ENCODE peak calls at places on chromosomes 7 and 10, in six cellular contexts. One of them, this sample, is unnamed.

GRCh38 chr10:11170993-11171416 is 153.3 kb downstream of the CELF2 start:
- DNase-seq in T follicular helper cell: no peak
- DNase-seq in HFFc6: no peak
- DNase-seq in hypothalamus: no peak
- DNase-seq in DMS 273 treated with DMSO at 0.1 percent for 48 hours: no peak
- DNase-seq in AG09319: no peak
- DNase-seq in this sample: no peak

GRCh38 chr7:87853237-87853864 is 22.8 kb downstream of the SLC25A40 start:
- DNase-seq in T follicular helper cell: no peak
- DNase-seq in HFFc6: peak; percentile 35
- DNase-seq in hypothalamus: no peak
- DNase-seq in DMS 273 treated with DMSO at 0.1 percent for 48 hours: no peak
- DNase-seq in AG09319: no peak
- DNase-seq in this sample: no peak

GRCh38 chr7:73448609-73449008 is 15.0 kb downstream of the FZD9 start:
- DNase-seq in T follicular helper cell: no peak
- DNase-seq in HFFc6: no peak
- DNase-seq in hypothalamus: no peak
- DNase-seq in DMS 273 treated with DMSO at 0.1 percent for 48 hours: no peak
- DNase-seq in AG09319: no peak
- DNase-seq in this sample: no peak

GRCh38 chr10:79443338-79444242 is 1.8 kb downstream of the ZCCHC24 start:
- DNase-seq in T follicular helper cell: no peak
- DNase-seq in HFFc6: no peak
- DNase-seq in hypothalamus: no peak
- DNase-seq in DMS 273 treated with DMSO at 0.1 percent for 48 hours: no peak
- DNase-seq in AG09319: no peak
- DNase-seq in this sample: no peak

GRCh38 chr10:116926426-116926825 is 77.1 kb downstream of the ENO4 start:
- DNase-seq in T follicular helper cell: no peak
- DNase-seq in HFFc6: no peak
- DNase-seq in hypothalamus: no peak
- DNase-seq in DMS 273 treated with DMSO at 0.1 percent for 48 hours: no peak
- DNase-seq in AG09319: no peak
- DNase-seq in this sample: no peak

GRCh38 chr7:44533301-44534055 is 7.7 kb downstream of the NPC1L1 start:
- DNase-seq in T follicular helper cell: no peak
- DNase-seq in HFFc6: no peak
- DNase-seq in hypothalamus: no peak
- DNase-seq in DMS 273 treated with DMSO at 0.1 percent for 48 hours: peak; percentile 25
- DNase-seq in AG09319: no peak
- DNase-seq in this sample: no peak

GRCh38 chr7:122727354-122727753 is 24.6 kb upstream of the RNF148 start:
- DNase-seq in T follicular helper cell: no peak
- DNase-seq in HFFc6: no peak
- DNase-seq in hypothalamus: no peak
- DNase-seq in DMS 273 treated with DMSO at 0.1 percent for 48 hours: no peak
- DNase-seq in AG09319: no peak
- DNase-seq in this sample: no peak

GRCh38 chr7:12162420-12163113 is 48.5 kb upstream of the TMEM106B start:
- DNase-seq in T follicular helper cell: no peak
- DNase-seq in HFFc6: no peak
- DNase-seq in hypothalamus: no peak
- DNase-seq in DMS 273 treated with DMSO at 0.1 percent for 48 hours: no peak
- DNase-seq in AG09319: no peak
- DNase-seq in this sample: peak; percentile 22

GRCh38 chr10:72932259-72933015 is 22.2 kb downstream of the PLA2G12B start:
- DNase-seq in T follicular helper cell: no peak
- DNase-seq in HFFc6: no peak
- DNase-seq in hypothalamus: no peak
- DNase-seq in DMS 273 treated with DMSO at 0.1 percent for 48 hours: no peak
- DNase-seq in AG09319: no peak
- DNase-seq in this sample: no peak

GRCh38 chr7:132275811-132276210 is 300.5 kb downstream of the PLXNA4 start:
- DNase-seq in T follicular helper cell: no peak
- DNase-seq in HFFc6: no peak
- DNase-seq in hypothalamus: no peak
- DNase-seq in DMS 273 treated with DMSO at 0.1 percent for 48 hours: peak; percentile 74
- DNase-seq in AG09319: no peak
- DNase-seq in this sample: no peak

GRCh38 chr10:112173201-112173600 is 10.4 kb downstream of the GPAM start:
- DNase-seq in T follicular helper cell: no peak
- DNase-seq in HFFc6: no peak
- DNase-seq in hypothalamus: no peak
- DNase-seq in DMS 273 treated with DMSO at 0.1 percent for 48 hours: no peak
- DNase-seq in AG09319: no peak
- DNase-seq in this sample: no peak

GRCh38 chr7:141585592-141586510 is 34.6 kb downstream of the AGK start:
- DNase-seq in T follicular helper cell: no peak
- DNase-seq in HFFc6: peak; percentile 86
- DNase-seq in hypothalamus: no peak
- DNase-seq in DMS 273 treated with DMSO at 0.1 percent for 48 hours: no peak
- DNase-seq in AG09319: peak; percentile 19
- DNase-seq in this sample: peak; percentile 63

GRCh38 chr10:74821501-74821900 is 4.9 kb upstream of the KAT6B start:
- DNase-seq in T follicular helper cell: no peak
- DNase-seq in HFFc6: no peak
- DNase-seq in hypothalamus: no peak
- DNase-seq in DMS 273 treated with DMSO at 0.1 percent for 48 hours: no peak
- DNase-seq in AG09319: no peak
- DNase-seq in this sample: no peak

GRCh38 chr7:76262683-76263402 is 39.6 kb upstream of the HSPB1 start:
- DNase-seq in T follicular helper cell: no peak
- DNase-seq in HFFc6: peak; percentile 48
- DNase-seq in hypothalamus: peak; percentile 68
- DNase-seq in DMS 273 treated with DMSO at 0.1 percent for 48 hours: peak; percentile 42
- DNase-seq in AG09319: peak; percentile 14
- DNase-seq in this sample: peak; percentile 72

GRCh38 chr10:126321455-126321854 is 66.8 kb downstream of the ADAM12 start:
- DNase-seq in T follicular helper cell: no peak
- DNase-seq in HFFc6: no peak
- DNase-seq in hypothalamus: no peak
- DNase-seq in DMS 273 treated with DMSO at 0.1 percent for 48 hours: no peak
- DNase-seq in AG09319: no peak
- DNase-seq in this sample: no peak

GRCh38 chr10:69428138-69428537 is 11.4 kb upstream of the TACR2 start:
- DNase-seq in T follicular helper cell: no peak
- DNase-seq in HFFc6: no peak
- DNase-seq in hypothalamus: no peak
- DNase-seq in DMS 273 treated with DMSO at 0.1 percent for 48 hours: no peak
- DNase-seq in AG09319: no peak
- DNase-seq in this sample: no peak

GRCh38 chr10:132058793-132059759 is 6.7 kb upstream of the JAKMIP3 start:
- DNase-seq in T follicular helper cell: no peak
- DNase-seq in HFFc6: no peak
- DNase-seq in hypothalamus: no peak
- DNase-seq in DMS 273 treated with DMSO at 0.1 percent for 48 hours: no peak
- DNase-seq in AG09319: no peak
- DNase-seq in this sample: no peak

GRCh38 chr10:94024407-94024806 is 30.7 kb downstream of the PLCE1 start:
- DNase-seq in T follicular helper cell: no peak
- DNase-seq in HFFc6: no peak
- DNase-seq in hypothalamus: no peak
- DNase-seq in DMS 273 treated with DMSO at 0.1 percent for 48 hours: no peak
- DNase-seq in AG09319: no peak
- DNase-seq in this sample: no peak

GRCh38 chr10:102919237-102919959 is 1.3 kb downstream of the CNNM2 start:
- DNase-seq in T follicular helper cell: no peak
- DNase-seq in HFFc6: no peak
- DNase-seq in hypothalamus: peak; percentile 36
- DNase-seq in DMS 273 treated with DMSO at 0.1 percent for 48 hours: no peak
- DNase-seq in AG09319: no peak
- DNase-seq in this sample: no peak

GRCh38 chr10:1488970-1489548 is 248.3 kb downstream of the ADARB2 start:
- DNase-seq in T follicular helper cell: no peak
- DNase-seq in HFFc6: no peak
- DNase-seq in hypothalamus: no peak
- DNase-seq in DMS 273 treated with DMSO at 0.1 percent for 48 hours: no peak
- DNase-seq in AG09319: no peak
- DNase-seq in this sample: no peak

GRCh38 chr10:98748298-98748697 is 301.6 kb upstream of the HPS1 start:
- DNase-seq in T follicular helper cell: no peak
- DNase-seq in HFFc6: peak; percentile 45
- DNase-seq in hypothalamus: no peak
- DNase-seq in DMS 273 treated with DMSO at 0.1 percent for 48 hours: peak; percentile 11
- DNase-seq in AG09319: no peak
- DNase-seq in this sample: no peak

GRCh38 chr10:29519670-29520069 is 115.1 kb downstream of the SVIL start:
- DNase-seq in T follicular helper cell: no peak
- DNase-seq in HFFc6: no peak
- DNase-seq in hypothalamus: no peak
- DNase-seq in DMS 273 treated with DMSO at 0.1 percent for 48 hours: no peak
- DNase-seq in AG09319: no peak
- DNase-seq in this sample: no peak

GRCh38 chr7:20554072-20554471 is 61.4 kb upstream of the ABCB5 start:
- DNase-seq in T follicular helper cell: no peak
- DNase-seq in HFFc6: no peak
- DNase-seq in hypothalamus: no peak
- DNase-seq in DMS 273 treated with DMSO at 0.1 percent for 48 hours: no peak
- DNase-seq in AG09319: no peak
- DNase-seq in this sample: no peak

GRCh38 chr7:28356619-28357018 is 55.7 kb upstream of the CREB5 start:
- DNase-seq in T follicular helper cell: no peak
- DNase-seq in HFFc6: no peak
- DNase-seq in hypothalamus: peak; percentile 10
- DNase-seq in DMS 273 treated with DMSO at 0.1 percent for 48 hours: no peak
- DNase-seq in AG09319: no peak
- DNase-seq in this sample: no peak

GRCh38 chr7:85806321-85806720 is 619.5 kb upstream of the SEMA3D start:
- DNase-seq in T follicular helper cell: no peak
- DNase-seq in HFFc6: no peak
- DNase-seq in hypothalamus: no peak
- DNase-seq in DMS 273 treated with DMSO at 0.1 percent for 48 hours: no peak
- DNase-seq in AG09319: no peak
- DNase-seq in this sample: no peak

GRCh38 chr7:140911746-140912145 is 13.0 kb downstream of the BRAF start:
- DNase-seq in T follicular helper cell: no peak
- DNase-seq in HFFc6: no peak
- DNase-seq in hypothalamus: no peak
- DNase-seq in DMS 273 treated with DMSO at 0.1 percent for 48 hours: no peak
- DNase-seq in AG09319: no peak
- DNase-seq in this sample: no peak

GRCh38 chr7:40268836-40269235 is 134.0 kb downstream of the SUGCT start:
- DNase-seq in T follicular helper cell: no peak
- DNase-seq in HFFc6: no peak
- DNase-seq in hypothalamus: no peak
- DNase-seq in DMS 273 treated with DMSO at 0.1 percent for 48 hours: no peak
- DNase-seq in AG09319: no peak
- DNase-seq in this sample: no peak

GRCh38 chr7:13988011-13988410 is 1.5 kb downstream of the ETV1 start:
- DNase-seq in T follicular helper cell: no peak
- DNase-seq in HFFc6: no peak
- DNase-seq in hypothalamus: no peak
- DNase-seq in DMS 273 treated with DMSO at 0.1 percent for 48 hours: no peak
- DNase-seq in AG09319: no peak
- DNase-seq in this sample: no peak

GRCh38 chr10:82674036-82674435 is 799.0 kb downstream of the NRG3 start:
- DNase-seq in T follicular helper cell: no peak
- DNase-seq in HFFc6: no peak
- DNase-seq in hypothalamus: no peak
- DNase-seq in DMS 273 treated with DMSO at 0.1 percent for 48 hours: no peak
- DNase-seq in AG09319: no peak
- DNase-seq in this sample: no peak

GRCh38 chr7:44678468-44679179 is 70.0 kb upstream of the ZMIZ2 start:
- DNase-seq in T follicular helper cell: no peak
- DNase-seq in HFFc6: peak; percentile 62
- DNase-seq in hypothalamus: no peak
- DNase-seq in DMS 273 treated with DMSO at 0.1 percent for 48 hours: no peak
- DNase-seq in AG09319: peak; percentile 70
- DNase-seq in this sample: peak; percentile 35

GRCh38 chr10:18472977-18473376 is 178.4 kb downstream of the NSUN6 start:
- DNase-seq in T follicular helper cell: no peak
- DNase-seq in HFFc6: no peak
- DNase-seq in hypothalamus: no peak
- DNase-seq in DMS 273 treated with DMSO at 0.1 percent for 48 hours: no peak
- DNase-seq in AG09319: no peak
- DNase-seq in this sample: no peak

GRCh38 chr7:28674359-28674782 is 262.1 kb downstream of the CREB5 start:
- DNase-seq in T follicular helper cell: no peak
- DNase-seq in HFFc6: no peak
- DNase-seq in hypothalamus: no peak
- DNase-seq in DMS 273 treated with DMSO at 0.1 percent for 48 hours: no peak
- DNase-seq in AG09319: no peak
- DNase-seq in this sample: no peak

GRCh38 chr10:50604049-50604640 is 19.6 kb downstream of the SGMS1 start:
- DNase-seq in T follicular helper cell: no peak
- DNase-seq in HFFc6: peak; percentile 32
- DNase-seq in hypothalamus: no peak
- DNase-seq in DMS 273 treated with DMSO at 0.1 percent for 48 hours: peak; percentile 36
- DNase-seq in AG09319: no peak
- DNase-seq in this sample: no peak

GRCh38 chr7:41816111-41816510 is 113.2 kb upstream of the INHBA start:
- DNase-seq in T follicular helper cell: no peak
- DNase-seq in HFFc6: no peak
- DNase-seq in hypothalamus: no peak
- DNase-seq in DMS 273 treated with DMSO at 0.1 percent for 48 hours: no peak
- DNase-seq in AG09319: no peak
- DNase-seq in this sample: no peak

GRCh38 chr10:89283174-89283987 is 18.5 kb upstream of the IFIT2 start:
- DNase-seq in T follicular helper cell: no peak
- DNase-seq in HFFc6: peak; percentile 83
- DNase-seq in hypothalamus: no peak
- DNase-seq in DMS 273 treated with DMSO at 0.1 percent for 48 hours: no peak
- DNase-seq in AG09319: no peak
- DNase-seq in this sample: no peak

This sample was measured in hepatic stellate cell.